ENCODE peak calls at places on chromosomes 4 and X, in nine cellular contexts. U, O, Q, J, D, N, X, L and C are unnamed samples.

GRCh38 chrX:139020793-139021192 is 309.3 kb upstream of the FGF13 start:
- DNase-seq in J (no peak), N (no peak), L (no peak), O (no peak), X (no peak), Q (no peak), D (no peak), U (no peak), C (no peak)

GRCh38 chrX:154373340-154374306 is 811 bp downstream of the FLNA start:
- DNase-seq in L (peak; percentile 70), Q (peak; percentile 74), N (peak; percentile 59), J (peak; percentile 73), O (peak; percentile 43), X (peak; percentile 73), U (no peak), D (no peak), C (no peak)

GRCh38 chrX:68892134-68892533 is 63.3 kb downstream of the EFNB1 start:
- DNase-seq in X (no peak), N (no peak), O (no peak), U (no peak), L (no peak), Q (no peak), J (no peak), D (no peak), C (no peak)

GRCh38 chr4:103787057-103787456 is 67.3 kb upstream of the TACR3 start:
- DNase-seq in U (no peak), X (no peak), D (no peak), J (no peak), L (no peak), Q (no peak), N (no peak), O (no peak), C (no peak)

GRCh38 chr4:88240297-88240714 is 44.1 kb downstream of the PPM1K start:
- DNase-seq in L (no peak), Q (no peak), J (peak; percentile 15), U (no peak), N (no peak), O (no peak), X (no peak), D (peak; percentile 77), C (no peak)

GRCh38 chr4:185016101-185016940 is 2.0 kb upstream of the HELT start:
- DNase-seq in X (no peak), J (no peak), N (no peak), U (no peak), O (no peak), Q (no peak), D (no peak), L (no peak), C (no peak)

GRCh38 chr4:73723945-73724344 is 16.4 kb upstream of the CXCL8 start:
- DNase-seq in J (no peak), D (no peak), X (no peak), U (no peak), O (no peak), N (no peak), L (no peak), Q (no peak), C (no peak)

GRCh38 chrX:4249401-4249800 is 536.0 kb upstream of the PRKX start:
- DNase-seq in D (no peak), O (no peak), N (no peak), U (no peak), J (no peak), Q (no peak), X (no peak), L (no peak), C (no peak)

GRCh38 chrX:131792789-131793462 is 230.2 kb upstream of the STK26 start:
- DNase-seq in N (no peak), Q (no peak), O (no peak), D (peak; percentile 95), U (peak; percentile 93), X (no peak), L (no peak), J (peak; percentile 92), C (no peak)

GRCh38 chrX:1262369-1262768 is 6.2 kb upstream of the CSF2RA start:
- DNase-seq in X (no peak), D (no peak), J (no peak), Q (no peak), L (no peak), N (no peak), O (no peak), U (no peak), C (no peak)

GRCh38 chr4:7844247-7844991 is 95.2 kb downstream of the AFAP1 start:
- DNase-seq in X (peak; percentile 63), L (peak; percentile 96), N (peak; percentile 70), J (peak; percentile 81), O (peak; percentile 50), Q (peak; percentile 63), U (peak; percentile 83), D (peak; percentile 86), C (no peak)

GRCh38 chr4:659851-660250 is 14.2 kb downstream of the ATP5ME start:
- DNase-seq in U (peak; percentile 32), L (no peak), O (no peak), D (peak; percentile 25), N (no peak), X (no peak), J (no peak), Q (no peak), C (no peak)

GRCh38 chrX:54808109-54808604 is 612 bp downstream of the MAGED2 start:
- DNase-seq in X (no peak), Q (no peak), U (peak; percentile 78), D (peak; percentile 86), O (peak; percentile 52), N (peak; percentile 2), J (peak; percentile 65), L (peak; percentile 58), C (no peak)

GRCh38 chr4:10158355-10158942 is 41.9 kb upstream of the WDR1 start:
- DNase-seq in Q (no peak), U (no peak), L (no peak), D (no peak), N (peak; percentile 16), O (no peak), X (no peak), J (no peak), C (no peak)

GRCh38 chrX:153726286-153727107 is 1.8 kb downstream of the ABCD1 start:
- DNase-seq in L (peak; percentile 56), J (peak; percentile 71), N (peak; percentile 75), D (peak; percentile 82), O (peak; percentile 75), X (peak; percentile 38), Q (no peak), U (no peak), C (no peak)

GRCh38 chrX:137427061-137427778 is 138.7 kb upstream of the ZIC3 start:
- DNase-seq in L (no peak), U (no peak), Q (no peak), N (no peak), O (no peak), X (no peak), D (no peak), J (no peak), C (no peak)

GRCh38 chr4:26252349-26252748 is 68.5 kb upstream of the RBPJ start:
- DNase-seq in D (no peak), J (no peak), N (peak; percentile 78), L (no peak), U (no peak), O (no peak), X (no peak), Q (no peak), C (no peak)

GRCh38 chr4:37392540-37393255 is 148.2 kb downstream of the NWD2 start:
- DNase-seq in Q (no peak), D (peak; percentile 70), O (no peak), N (no peak), J (peak; percentile 23), X (no peak), U (no peak), L (peak; percentile 4), C (no peak)

GRCh38 chr4:37389967-37390580 is 145.5 kb downstream of the NWD2 start:
- DNase-seq in N (peak; percentile 48), O (peak; percentile 19), X (no peak), L (peak; percentile 61), Q (no peak), D (no peak), U (no peak), J (peak; percentile 31), C (no peak)

GRCh38 chr4:37388672-37389368 is 144.3 kb downstream of the NWD2 start:
- DNase-seq in J (no peak), O (no peak), L (no peak), N (no peak), X (no peak), Q (no peak), U (no peak), D (no peak), C (no peak)

GRCh38 chr4:37389369-37389765 is 144.8 kb downstream of the NWD2 start:
- DNase-seq in L (no peak), D (no peak), X (no peak), N (no peak), Q (no peak), O (no peak), U (no peak), J (no peak), C (no peak)

GRCh38 chr4:37393889-37394288 is 149.3 kb downstream of the NWD2 start:
- DNase-seq in J (no peak), L (no peak), D (no peak), Q (no peak), U (no peak), X (no peak), N (no peak), O (no peak), C (no peak)
- TF ChIP-seq CTCF in J (no peak), L (no peak), D (no peak), Q (no peak), U (no peak), X (no peak), N (no peak), O (no peak), C (no peak)

GRCh38 chrX:15913161-15913560 is 58.5 kb upstream of the AP1S2 start:
- DNase-seq in X (no peak), N (no peak), Q (no peak), J (no peak), D (no peak), O (no peak), L (no peak), U (no peak), C (no peak)
- H3K4me1 ChIP-seq in X (peaks cover 13% of the 10 kb centered on the region), N (peaks cover 7% of the 10 kb centered on the region), Q (no peaks in the 10 kb centered on the region), J (no peaks in the 10 kb centered on the region), D (no peaks in the 10 kb centered on the region), O (no peaks in the 10 kb centered on the region), L (peaks cover 15% of the 10 kb centered on the region), U (no peaks in the 10 kb centered on the region), C (no peaks in the 10 kb centered on the region)

GRCh38 chrX:101407748-101408529 is at the start of the genes GLA and HNRNPH2:
- DNase-seq in X (peak; percentile 77), U (peak; percentile 93), Q (peak; percentile 86), N (peak; percentile 97), L (peak; percentile 98), J (peak; percentile 92), D (peak; percentile 96), O (peak; percentile 95), C (peak; percentile 98)
- TF ChIP-seq POLR2AphosphoS5 in X (peak; percentile 81), U (peak; percentile 73), Q (peak; percentile 99), N (peak; percentile 71), L (peak; percentile 23), J (peak; percentile 77), D (peak; percentile 97), O (peak; percentile 77), C (peak; percentile 93)

DNA sequence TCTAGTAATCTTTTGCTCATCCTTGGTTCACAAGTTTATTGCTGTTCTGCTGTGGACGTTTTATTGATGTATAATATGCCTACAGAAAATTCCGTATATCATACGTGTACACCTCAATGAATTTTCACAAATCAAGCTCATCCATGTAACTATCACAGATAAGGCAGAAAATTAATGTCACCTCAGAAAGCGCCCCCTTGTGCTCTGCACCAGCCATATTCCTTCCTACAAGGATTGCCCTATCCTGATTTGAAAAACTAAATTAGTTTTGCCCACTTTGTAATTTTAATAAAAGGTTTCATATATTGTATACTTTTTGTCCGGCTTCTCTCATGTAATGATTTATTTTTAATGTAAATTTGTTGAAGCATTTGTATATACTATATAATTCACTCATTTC is 390.8 kb downstream of the ADGRL3 start:
- DNase-seq in J (no peak), D (no peak), Q (no peak), O (no peak), N (no peak), L (no peak), U (no peak), X (no peak), C (no peak)
- TF ChIP-seq CTCF in J (no peak), D (no peak), Q (no peak), O (no peak), N (peak; percentile 14), L (no peak), U (no peak), X (no peak), C (no peak)